ENCODE peak calls at places on chromosome 14, in seven cellular contexts. One of them, this sample, is unnamed.

GRCh38 chr14:68464716-68465115 is 328.2 kb downstream of the ZFP36L1 start:
- DNase-seq in neural progenitor cell: no peak
- DNase-seq in astrocyte: peak
- DNase-seq in astrocyte of the cerebellum: no peak
- DNase-seq in foreskin fibroblast: peak
- DNase-seq in GM23248: peak
- DNase-seq in HFF-Myc: no peak
- DNase-seq in this sample: no peak

GRCh38 chr14:75630695-75631452 is 29.8 kb downstream of the ERG28 start:
- DNase-seq in neural progenitor cell: no peak
- DNase-seq in astrocyte: no peak
- DNase-seq in astrocyte of the cerebellum: no peak
- DNase-seq in foreskin fibroblast: no peak
- DNase-seq in GM23248: no peak
- DNase-seq in HFF-Myc: no peak
- DNase-seq in this sample: no peak

GRCh38 chr14:58923751-58924405 is 264.6 kb upstream of the DAAM1 start:
- DNase-seq in neural progenitor cell: peak
- DNase-seq in astrocyte: no peak
- DNase-seq in astrocyte of the cerebellum: no peak
- DNase-seq in foreskin fibroblast: no peak
- DNase-seq in GM23248: no peak
- DNase-seq in HFF-Myc: no peak
- DNase-seq in this sample: no peak

GRCh38 chr14:94646481-94646880 is 34.3 kb downstream of the SERPINA3 start:
- DNase-seq in neural progenitor cell: no peak
- DNase-seq in astrocyte: peak
- DNase-seq in astrocyte of the cerebellum: peak
- DNase-seq in foreskin fibroblast: peak
- DNase-seq in GM23248: peak
- DNase-seq in HFF-Myc: no peak
- DNase-seq in this sample: peak

GRCh38 chr14:96136361-96136760 is 68.3 kb upstream of the BDKRB2 start:
- DNase-seq in neural progenitor cell: no peak
- DNase-seq in astrocyte: peak
- DNase-seq in astrocyte of the cerebellum: peak
- DNase-seq in foreskin fibroblast: peak
- DNase-seq in GM23248: peak
- DNase-seq in HFF-Myc: peak
- DNase-seq in this sample: no peak

GRCh38 chr14:71529855-71530254 is 402.4 kb upstream of the RGS6 start:
- DNase-seq in neural progenitor cell: no peak
- DNase-seq in astrocyte: peak
- DNase-seq in astrocyte of the cerebellum: peak
- DNase-seq in foreskin fibroblast: peak
- DNase-seq in GM23248: peak
- DNase-seq in HFF-Myc: no peak
- DNase-seq in this sample: peak

GRCh38 chr14:93892923-93893549 is 34.1 kb upstream of the FAM181A start:
- DNase-seq in neural progenitor cell: peak
- DNase-seq in astrocyte: peak
- DNase-seq in astrocyte of the cerebellum: peak
- DNase-seq in foreskin fibroblast: peak
- DNase-seq in GM23248: peak
- DNase-seq in HFF-Myc: no peak
- DNase-seq in this sample: no peak

GRCh38 chr14:95248422-95248821 is 71.3 kb downstream of the CLMN start:
- DNase-seq in neural progenitor cell: no peak
- DNase-seq in astrocyte: peak
- DNase-seq in astrocyte of the cerebellum: no peak
- DNase-seq in foreskin fibroblast: no peak
- DNase-seq in GM23248: no peak
- DNase-seq in HFF-Myc: no peak
- DNase-seq in this sample: no peak

GRCh38 chr14:65421201-65421981 is 8.9 kb downstream of the FUT8 start:
- DNase-seq in neural progenitor cell: peak
- DNase-seq in astrocyte: peak
- DNase-seq in astrocyte of the cerebellum: no peak
- DNase-seq in foreskin fibroblast: peak
- DNase-seq in GM23248: peak
- DNase-seq in HFF-Myc: peak
- DNase-seq in this sample: no peak

GRCh38 chr14:77707355-77707723 is 484 bp downstream of the ALKBH1 start:
- DNase-seq in neural progenitor cell: peak
- DNase-seq in astrocyte: peak
- DNase-seq in astrocyte of the cerebellum: peak
- DNase-seq in foreskin fibroblast: peak
- DNase-seq in GM23248: peak
- DNase-seq in HFF-Myc: peak
- DNase-seq in this sample: peak

GRCh38 chr14:75273272-75274044 is 5.2 kb upstream of the FOS start:
- DNase-seq in neural progenitor cell: no peak
- DNase-seq in astrocyte: peak
- DNase-seq in astrocyte of the cerebellum: no peak
- DNase-seq in foreskin fibroblast: peak
- DNase-seq in GM23248: peak
- DNase-seq in HFF-Myc: no peak
- DNase-seq in this sample: no peak

GRCh38 chr14:74502236-74503019 is 8.9 kb downstream of the ISCA2 start:
- DNase-seq in neural progenitor cell: peak
- DNase-seq in astrocyte: no peak
- DNase-seq in astrocyte of the cerebellum: no peak
- DNase-seq in foreskin fibroblast: peak
- DNase-seq in GM23248: peak
- DNase-seq in HFF-Myc: no peak
- DNase-seq in this sample: no peak

GRCh38 chr14:104801284-104802119 is 601 bp downstream of the ZBTB42 start:
- DNase-seq in neural progenitor cell: no peak
- DNase-seq in astrocyte: no peak
- DNase-seq in astrocyte of the cerebellum: no peak
- DNase-seq in foreskin fibroblast: no peak
- DNase-seq in GM23248: no peak
- DNase-seq in HFF-Myc: no peak
- DNase-seq in this sample: no peak

GRCh38 chr14:80764496-80764895 is 177.0 kb downstream of the CEP128 start:
- DNase-seq in neural progenitor cell: no peak
- DNase-seq in astrocyte: peak
- DNase-seq in astrocyte of the cerebellum: peak
- DNase-seq in foreskin fibroblast: peak
- DNase-seq in GM23248: no peak
- DNase-seq in HFF-Myc: no peak
- DNase-seq in this sample: no peak

GRCh38 chr14:104680056-104680805 is 9.2 kb upstream of the INF2 start:
- DNase-seq in neural progenitor cell: no peak
- DNase-seq in astrocyte: peak
- DNase-seq in astrocyte of the cerebellum: no peak
- DNase-seq in foreskin fibroblast: peak
- DNase-seq in GM23248: peak
- DNase-seq in HFF-Myc: no peak
- DNase-seq in this sample: peak

GRCh38 chr14:29274890-29275651 is 508.5 kb downstream of the FOXG1 start:
- DNase-seq in neural progenitor cell: no peak
- DNase-seq in astrocyte: no peak
- DNase-seq in astrocyte of the cerebellum: no peak
- DNase-seq in foreskin fibroblast: no peak
- DNase-seq in GM23248: no peak
- DNase-seq in HFF-Myc: no peak
- DNase-seq in this sample: no peak

GRCh38 chr14:93717222-93717967 is 70.9 kb downstream of the PRIMA1 start:
- DNase-seq in neural progenitor cell: no peak
- DNase-seq in astrocyte: no peak
- DNase-seq in astrocyte of the cerebellum: no peak
- DNase-seq in foreskin fibroblast: no peak
- DNase-seq in GM23248: no peak
- DNase-seq in HFF-Myc: no peak
- DNase-seq in this sample: no peak

GRCh38 chr14:95273041-95273978 is 46.4 kb downstream of the CLMN start:
- DNase-seq in neural progenitor cell: no peak
- DNase-seq in astrocyte: no peak
- DNase-seq in astrocyte of the cerebellum: no peak
- DNase-seq in foreskin fibroblast: no peak
- DNase-seq in GM23248: peak
- DNase-seq in HFF-Myc: no peak
- DNase-seq in this sample: no peak

GRCh38 chr14:77000340-77001235 is 27.9 kb downstream of the IRF2BPL start:
- DNase-seq in neural progenitor cell: peak
- DNase-seq in astrocyte: peak
- DNase-seq in astrocyte of the cerebellum: no peak
- DNase-seq in foreskin fibroblast: peak
- DNase-seq in GM23248: peak
- DNase-seq in HFF-Myc: no peak
- DNase-seq in this sample: peak

GRCh38 chr14:91170504-91171121 is 56.7 kb downstream of the DGLUCY start:
- DNase-seq in neural progenitor cell: no peak
- DNase-seq in astrocyte: peak
- DNase-seq in astrocyte of the cerebellum: peak
- DNase-seq in foreskin fibroblast: peak
- DNase-seq in GM23248: no peak
- DNase-seq in HFF-Myc: no peak
- DNase-seq in this sample: no peak

GRCh38 chr14:82837611-82838140 is 1304.0 kb upstream of the SEL1L start:
- DNase-seq in neural progenitor cell: no peak
- DNase-seq in astrocyte: no peak
- DNase-seq in astrocyte of the cerebellum: no peak
- DNase-seq in foreskin fibroblast: no peak
- DNase-seq in GM23248: no peak
- DNase-seq in HFF-Myc: no peak
- DNase-seq in this sample: no peak

GRCh38 chr14:36555998-36556743 is 26.2 kb downstream of the NKX2-8 start:
- DNase-seq in neural progenitor cell: no peak
- DNase-seq in astrocyte: no peak
- DNase-seq in astrocyte of the cerebellum: no peak
- DNase-seq in foreskin fibroblast: no peak
- DNase-seq in GM23248: no peak
- DNase-seq in HFF-Myc: no peak
- DNase-seq in this sample: no peak

GRCh38 chr14:79342942-79343341 is 868.4 kb downstream of the DIO2 start:
- DNase-seq in neural progenitor cell: no peak
- DNase-seq in astrocyte: no peak
- DNase-seq in astrocyte of the cerebellum: no peak
- DNase-seq in foreskin fibroblast: no peak
- DNase-seq in GM23248: no peak
- DNase-seq in HFF-Myc: no peak
- DNase-seq in this sample: no peak

GRCh38 chr14:53646925-53647324 is 309.7 kb downstream of the BMP4 start:
- DNase-seq in neural progenitor cell: peak
- DNase-seq in astrocyte: no peak
- DNase-seq in astrocyte of the cerebellum: no peak
- DNase-seq in foreskin fibroblast: no peak
- DNase-seq in GM23248: no peak
- DNase-seq in HFF-Myc: no peak
- DNase-seq in this sample: no peak

GRCh38 chr14:35197015-35197414 is 74.7 kb downstream of the PRORP start:
- DNase-seq in neural progenitor cell: no peak
- DNase-seq in astrocyte: peak
- DNase-seq in astrocyte of the cerebellum: no peak
- DNase-seq in foreskin fibroblast: peak
- DNase-seq in GM23248: peak
- DNase-seq in HFF-Myc: no peak
- DNase-seq in this sample: no peak

GRCh38 chr14:85300119-85300518 is 229.8 kb upstream of the FLRT2 start:
- DNase-seq in neural progenitor cell: no peak
- DNase-seq in astrocyte: no peak
- DNase-seq in astrocyte of the cerebellum: no peak
- DNase-seq in foreskin fibroblast: no peak
- DNase-seq in GM23248: no peak
- DNase-seq in HFF-Myc: no peak
- DNase-seq in this sample: no peak

GRCh38 chr14:85293820-85294219 is 236.1 kb upstream of the FLRT2 start:
- DNase-seq in neural progenitor cell: no peak
- DNase-seq in astrocyte: no peak
- DNase-seq in astrocyte of the cerebellum: no peak
- DNase-seq in foreskin fibroblast: no peak
- DNase-seq in GM23248: no peak
- DNase-seq in HFF-Myc: no peak
- DNase-seq in this sample: no peak

GRCh38 chr14:85301506-85301905 is 228.4 kb upstream of the FLRT2 start:
- DNase-seq in neural progenitor cell: no peak
- DNase-seq in astrocyte: no peak
- DNase-seq in astrocyte of the cerebellum: no peak
- DNase-seq in foreskin fibroblast: no peak
- DNase-seq in GM23248: no peak
- DNase-seq in HFF-Myc: no peak
- DNase-seq in this sample: no peak

GRCh38 chr14:85296466-85297210 is 233.3 kb upstream of the FLRT2 start:
- DNase-seq in neural progenitor cell: no peak
- DNase-seq in astrocyte: peak
- DNase-seq in astrocyte of the cerebellum: no peak
- DNase-seq in foreskin fibroblast: peak
- DNase-seq in GM23248: peak
- DNase-seq in HFF-Myc: no peak
- DNase-seq in this sample: peak
- H3K4me3 ChIP-seq in neural progenitor cell: no peak
- H3K4me3 ChIP-seq in astrocyte: no peak
- H3K4me3 ChIP-seq in astrocyte of the cerebellum: no peak
- H3K4me3 ChIP-seq in foreskin fibroblast: no peak
- H3K4me3 ChIP-seq in GM23248: no peak
- H3K4me3 ChIP-seq in HFF-Myc: no peak
- H3K4me3 ChIP-seq in this sample: no peak

GRCh38 chr14:70189678-70190077 is 927 bp upstream of the SLC8A3 start:
- DNase-seq in neural progenitor cell: peak
- DNase-seq in astrocyte: no peak
- DNase-seq in astrocyte of the cerebellum: no peak
- DNase-seq in foreskin fibroblast: no peak
- DNase-seq in GM23248: no peak
- DNase-seq in HFF-Myc: no peak
- DNase-seq in this sample: no peak
- H3K4me3 ChIP-seq in neural progenitor cell: peak
- H3K4me3 ChIP-seq in astrocyte: no peak
- H3K4me3 ChIP-seq in astrocyte of the cerebellum: no peak
- H3K4me3 ChIP-seq in foreskin fibroblast: no peak
- H3K4me3 ChIP-seq in GM23248: no peak
- H3K4me3 ChIP-seq in HFF-Myc: no peak
- H3K4me3 ChIP-seq in this sample: no peak

GRCh38 chr14:51093371-51094281 is 1.3 kb downstream of the TRIM9 start:
- DNase-seq in neural progenitor cell: peak
- DNase-seq in astrocyte: no peak
- DNase-seq in astrocyte of the cerebellum: no peak
- DNase-seq in foreskin fibroblast: peak
- DNase-seq in GM23248: no peak
- DNase-seq in HFF-Myc: no peak
- DNase-seq in this sample: no peak
- H3K4me3 ChIP-seq in neural progenitor cell: peak
- H3K4me3 ChIP-seq in astrocyte: peak
- H3K4me3 ChIP-seq in astrocyte of the cerebellum: peak
- H3K4me3 ChIP-seq in foreskin fibroblast: peak
- H3K4me3 ChIP-seq in GM23248: no peak
- H3K4me3 ChIP-seq in HFF-Myc: no peak
- H3K4me3 ChIP-seq in this sample: peak

GRCh38 chr14:61218157-61218556 is 63.0 kb downstream of the TMEM30B start:
- DNase-seq in neural progenitor cell: no peak
- DNase-seq in astrocyte: no peak
- DNase-seq in astrocyte of the cerebellum: no peak
- DNase-seq in foreskin fibroblast: no peak
- DNase-seq in GM23248: no peak
- DNase-seq in HFF-Myc: no peak
- DNase-seq in this sample: no peak
- H3K4me3 ChIP-seq in neural progenitor cell: no peak
- H3K4me3 ChIP-seq in astrocyte: no peak
- H3K4me3 ChIP-seq in astrocyte of the cerebellum: no peak
- H3K4me3 ChIP-seq in foreskin fibroblast: no peak
- H3K4me3 ChIP-seq in GM23248: no peak
- H3K4me3 ChIP-seq in HFF-Myc: no peak
- H3K4me3 ChIP-seq in this sample: no peak